ENCODE peak calls at places on chromosomes 13 and 19, in eight cellular contexts. O is CD14-positive monocyte; N is neural progenitor cell; K is CD4-positive, alpha-beta T cell; T is type B pancreatic cell; G is K562; X is BJ; B is thoracic aorta. S is an unnamed sample.

GRCh38 chr13:107422421-107422820 is 792.9 kb downstream of the LIG4 start:
- DNase-seq in X (no peak), N (no peak), K (no peak), G (no peak), T (no peak), O (no peak), B (no peak), S (no peak)

GRCh38 chr19:45591004-45591637 is 6.5 kb upstream of the OPA3 start:
- DNase-seq in N (peak), B (no peak), X (no peak), G (peak), O (no peak), K (peak), T (no peak), S (no peak)

GRCh38 chr19:44684892-44685847 is 13.8 kb upstream of the CEACAM16 start:
- DNase-seq in B (peak), X (peak), G (peak), T (no peak), O (peak), K (no peak), N (peak), S (peak)

GRCh38 chr13:81888855-81889254 is 1547.9 kb upstream of the SPRY2 start:
- DNase-seq in K (no peak), G (no peak), X (no peak), B (no peak), N (no peak), T (no peak), O (no peak), S (no peak)

GRCh38 chr13:52738719-52739467 is 727 bp downstream of the CNMD start:
- DNase-seq in K (no peak), X (no peak), O (no peak), G (peak), N (peak), T (no peak), B (no peak), S (no peak)

GRCh38 chr19:35754365-35755139 is 2.3 kb downstream of the HSPB6 start:
- DNase-seq in G (no peak), X (no peak), B (no peak), T (no peak), O (no peak), K (no peak), N (no peak), S (no peak)

GRCh38 chr19:55097864-55098715 is 19.3 kb downstream of the PPP1R12C start:
- DNase-seq in K (no peak), B (no peak), N (no peak), X (no peak), T (no peak), O (peak), G (no peak), S (no peak)

GRCh38 chr19:39705578-39706188 is 1.4 kb downstream of the LGALS14 start:
- DNase-seq in X (no peak), T (no peak), O (no peak), N (no peak), B (no peak), K (peak), G (no peak), S (no peak)

GRCh38 chr13:108728370-108728769 is 99.0 kb downstream of the MYO16 start:
- DNase-seq in K (no peak), X (no peak), T (no peak), N (peak), B (no peak), G (peak), O (no peak), S (no peak)

GRCh38 chr13:102351486-102351885 is 50.4 kb downstream of the FGF14 start:
- DNase-seq in B (no peak), X (no peak), O (no peak), T (no peak), N (no peak), K (no peak), G (no peak), S (no peak)

GRCh38 chr13:73158851-73159250 is 100.0 kb downstream of the KLF5 start:
- DNase-seq in T (no peak), X (no peak), O (no peak), K (no peak), B (no peak), N (no peak), G (no peak), S (no peak)

GRCh38 chr13:83325454-83325853 is 556.8 kb downstream of the SLITRK1 start:
- DNase-seq in G (no peak), T (no peak), B (no peak), K (no peak), O (no peak), X (peak), N (no peak), S (peak)

GRCh38 chr19:13154241-13154778 is 4.1 kb downstream of the IER2 start:
- DNase-seq in G (peak), O (peak), K (peak), B (peak), X (peak), T (no peak), N (peak), S (no peak)

GRCh38 chr13:74708629-74709028 is 574.4 kb upstream of the KLF12 start:
- DNase-seq in K (no peak), T (no peak), B (no peak), G (no peak), O (no peak), X (no peak), N (no peak), S (no peak)

GRCh38 chr13:101868585-101869469 is 416.4 kb downstream of the ITGBL1 start:
- DNase-seq in G (no peak), B (no peak), O (no peak), X (no peak), T (no peak), N (no peak), K (no peak), S (no peak)

GRCh38 chr13:66887088-66887487 is 343.0 kb downstream of the PCDH9 start:
- DNase-seq in X (peak), G (no peak), N (no peak), B (no peak), K (no peak), O (no peak), T (no peak), S (no peak)

GRCh38 chr19:42051166-42052115 is 18.6 kb downstream of the GRIK5 start:
- DNase-seq in X (no peak), T (no peak), O (no peak), B (no peak), K (no peak), G (no peak), N (no peak), S (no peak)

GRCh38 chr13:27599845-27600553 is 20.3 kb downstream of the LNX2 start:
- DNase-seq in X (no peak), O (no peak), B (no peak), G (peak), N (no peak), T (no peak), K (no peak), S (peak)

GRCh38 chr13:96984061-96984508 is 10.2 kb downstream of the OXGR1 start:
- DNase-seq in B (no peak), X (no peak), T (no peak), K (no peak), O (no peak), G (no peak), N (peak), S (no peak)

GRCh38 chr13:62433660-62434059 is 1018.0 kb upstream of the PCDH20 start:
- DNase-seq in O (no peak), X (no peak), K (no peak), B (no peak), N (no peak), G (no peak), T (no peak), S (no peak)

GRCh38 chr13:46796515-46797467 is at the start of gene ESD:
- DNase-seq in N (peak), G (peak), O (peak), B (peak), T (peak), K (peak), X (peak), S (peak)

GRCh38 chr19:5273782-5274181 is 66.8 kb downstream of the PTPRS start:
- DNase-seq in K (no peak), T (no peak), B (no peak), N (no peak), O (no peak), X (no peak), G (no peak), S (no peak)

GRCh38 chr13:76992548-76993001 is 694 bp downstream of the CLN5 start:
- DNase-seq in B (no peak), N (peak), O (no peak), T (no peak), X (no peak), G (no peak), K (no peak), S (no peak)

GRCh38 chr13:66362485-66362884 is 867.7 kb downstream of the PCDH9 start:
- DNase-seq in O (no peak), K (no peak), X (no peak), B (no peak), N (no peak), G (no peak), T (no peak), S (no peak)

GRCh38 chr19:1247747-1248453 is 483 bp upstream of the MIDN start:
- DNase-seq in T (no peak), O (peak), K (peak), X (no peak), N (peak), B (no peak), G (no peak), S (no peak)

GRCh38 chr13:104477256-104477655 is 1411.0 kb upstream of the SLC10A2 start:
- DNase-seq in O (no peak), G (no peak), B (no peak), K (no peak), N (no peak), X (no peak), T (no peak), S (no peak)

GRCh38 chr19:14475251-14476073 is at the start of gene PTGER1:
- DNase-seq in T (no peak), X (no peak), N (peak), G (peak), B (no peak), O (no peak), K (no peak), S (no peak)
- TF ChIP-seq CTCF in T (peak), X (peak), N (peak), G (peak), B (no peak), O (peak), K (peak), S (peak)

GRCh38 chr19:6717036-6717435 is 3.4 kb downstream of the C3 start:
- DNase-seq in K (no peak), N (no peak), G (no peak), T (no peak), X (no peak), B (no peak), O (peak), S (no peak)
- TF ChIP-seq CTCF in K (no peak), N (peak), G (peak), T (no peak), X (no peak), B (no peak), O (no peak), S (no peak)

DNA sequence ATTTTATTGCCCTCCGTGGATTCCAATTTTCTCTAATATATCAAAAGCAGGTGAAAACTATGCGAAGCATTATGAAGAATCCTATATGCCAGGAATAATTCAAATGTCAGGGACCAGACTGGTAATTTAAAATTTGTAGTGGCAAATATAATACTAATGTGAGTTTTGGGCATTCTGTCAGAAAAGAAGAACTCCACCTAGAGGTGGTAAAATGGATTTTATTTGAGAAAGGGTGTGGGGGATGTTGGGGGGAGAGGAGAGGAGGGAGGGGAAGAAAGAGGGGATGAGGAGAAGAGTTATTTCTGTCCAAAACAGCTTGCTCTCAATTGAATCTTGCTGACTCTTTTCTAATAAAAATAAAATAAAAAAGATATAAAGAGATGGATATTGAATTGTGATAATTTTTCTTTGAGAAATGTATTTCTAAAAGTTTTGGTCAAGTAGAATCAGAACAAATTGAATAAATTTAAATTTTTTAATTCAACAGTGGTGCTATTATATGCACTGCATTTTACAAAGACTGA is 929.3 kb upstream of the SLITRK5 start:
- DNase-seq in K (no peak), X (no peak), B (no peak), G (no peak), N (no peak), O (no peak), T (no peak), S (no peak)
- TF ChIP-seq CTCF in K (no peak), X (no peak), B (no peak), G (no peak), N (peak), O (no peak), T (peak), S (no peak)

GRCh38 chr19:51398096-51398704 is 7.8 kb upstream of the C19orf84 start:
- DNase-seq in N (peak), B (no peak), O (no peak), X (no peak), G (peak), T (no peak), K (no peak), S (no peak)
- TF ChIP-seq CTCF in N (peak), B (peak), O (peak), X (peak), G (peak), T (peak), K (peak), S (peak)

GRCh38 chr13:113211774-113212173 is 2.4 kb downstream of the CUL4A start:
- DNase-seq in B (no peak), N (peak), X (no peak), O (no peak), K (no peak), G (no peak), T (no peak), S (no peak)
- TF ChIP-seq CTCF in B (no peak), N (peak), X (no peak), O (no peak), K (no peak), G (peak), T (peak), S (no peak)

GRCh38 chr19:48637449-48637947 is 319 bp upstream of the DBP start:
- DNase-seq in O (peak), B (peak), T (peak), N (peak), X (peak), K (peak), G (peak), S (peak)
- TF ChIP-seq CTCF in O (no peak), B (no peak), T (no peak), N (no peak), X (no peak), K (no peak), G (no peak), S (no peak)

DNA sequence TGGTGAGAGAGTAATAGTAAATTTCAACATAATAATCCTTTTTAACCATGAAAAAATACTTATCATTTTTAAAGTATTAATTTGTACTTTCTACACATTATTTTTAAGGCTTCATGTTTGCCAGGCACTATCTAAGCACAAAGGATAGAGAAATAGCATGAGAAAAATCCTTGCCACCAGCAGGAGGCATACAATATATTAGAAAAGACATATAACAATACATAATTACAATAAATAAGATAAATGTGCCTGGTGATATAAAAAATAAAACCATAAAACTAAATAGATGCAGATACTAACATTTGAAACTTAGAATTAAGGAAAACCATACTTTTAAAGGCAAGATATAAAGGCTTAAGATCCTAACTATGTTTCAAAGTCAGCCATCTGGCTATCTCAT is 1256.4 kb downstream of the DIAPH3 start:
- DNase-seq in N (no peak), T (no peak), X (no peak), G (no peak), K (no peak), O (no peak), B (no peak), S (no peak)
- TF ChIP-seq CTCF in N (peak), T (peak), X (no peak), G (no peak), K (no peak), O (no peak), B (no peak), S (no peak)

GRCh38 chr19:19776206-19777008 is 43.5 kb upstream of the ZNF14 start:
- DNase-seq in K (peak), B (peak), N (peak), X (peak), G (peak), O (peak), T (peak), S (peak)
- TF ChIP-seq CTCF in K (no peak), B (no peak), N (no peak), X (no peak), G (peak), O (no peak), T (no peak), S (peak)

DNA sequence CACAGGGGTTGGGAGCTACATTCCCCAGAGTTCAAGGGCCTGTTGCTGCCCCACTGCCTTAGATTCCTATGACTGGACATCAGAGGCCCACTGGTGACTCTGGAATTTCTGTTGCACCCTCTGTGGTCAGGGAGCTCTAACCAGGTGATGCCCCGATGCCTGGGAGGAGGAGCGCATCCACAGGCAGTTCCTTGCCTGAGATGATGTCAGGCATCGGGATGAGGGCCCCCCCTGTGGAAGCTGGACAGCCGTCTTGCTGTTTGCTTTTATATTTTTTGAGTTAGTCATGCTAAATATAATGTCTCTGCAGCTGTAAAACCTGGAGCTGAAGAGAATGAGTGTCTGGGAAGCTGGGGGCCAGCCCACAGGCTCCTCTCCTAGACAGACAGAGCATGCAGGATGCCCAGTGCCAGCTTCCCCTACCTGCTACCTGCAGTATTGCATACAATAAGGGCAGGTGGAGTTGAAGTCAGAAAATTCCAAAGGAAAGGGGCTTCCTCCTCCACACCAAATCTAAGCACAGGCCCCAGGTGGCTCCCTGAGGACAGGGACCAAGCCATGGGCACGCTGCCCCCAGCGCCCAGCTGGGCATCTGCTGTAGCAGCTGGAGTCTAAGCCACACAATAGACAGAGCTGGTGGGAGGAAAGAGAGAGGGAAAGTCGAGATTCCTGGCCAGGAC is 16.2 kb downstream of the COL4A2 start:
- DNase-seq in G (no peak), X (peak), T (no peak), B (no peak), N (no peak), O (no peak), K (no peak), S (no peak)
- TF ChIP-seq CTCF in G (no peak), X (peak), T (no peak), B (no peak), N (no peak), O (no peak), K (no peak), S (no peak)

GRCh38 chr13:48647625-48648024 is 6.1 kb upstream of the CYSLTR2 start:
- DNase-seq in X (no peak), N (no peak), T (no peak), B (no peak), G (no peak), K (no peak), O (no peak), S (no peak)
- TF ChIP-seq CTCF in X (no peak), N (peak), T (no peak), B (no peak), G (peak), K (no peak), O (no peak), S (no peak)

S was measured in AG04449.